ENCODE peak calls at places on chromosomes 12 and 14, in four cellular contexts. X is mucosa of descending colon, B is AG04450, G is fibroblast of mammary gland. P is an unnamed sample.

GRCh38 chr14:106129274-106129673 is 602.9 kb downstream of the TMEM121 start:
- DNase-seq in X (peak), G (no peak), B (no peak), P (no peak)

GRCh38 chr14:92948647-92949046 is 25.7 kb downstream of the CHGA start:
- DNase-seq in G (no peak), X (no peak), B (no peak), P (no peak)

GRCh38 chr12:51087818-51088217 is 4.4 kb upstream of the CSRNP2 start:
- DNase-seq in X (no peak), G (no peak), B (no peak), P (no peak)

GRCh38 chr12:64716373-64716772 is 42.8 kb downstream of the GNS start:
- DNase-seq in X (peak), B (no peak), G (no peak), P (no peak)

GRCh38 chr12:19474147-19474546 is 34.9 kb downstream of the AEBP2 start:
- DNase-seq in G (peak), B (no peak), X (no peak), P (peak)

GRCh38 chr12:64120568-64120967 is 101.5 kb downstream of the KICS2 start:
- DNase-seq in G (no peak), X (no peak), B (no peak), P (no peak)

GRCh38 chr14:105945891-105946290 is 419.5 kb downstream of the TMEM121 start:
- DNase-seq in B (no peak), G (no peak), X (no peak), P (no peak)

GRCh38 chr12:112305951-112306350 is 76.3 kb downstream of the HECTD4 start:
- DNase-seq in B (no peak), X (peak), G (no peak), P (no peak)

GRCh38 chr14:50013198-50013918 is 103.0 kb downstream of the VCPKMT start:
- DNase-seq in G (peak), X (no peak), B (no peak), P (no peak)

GRCh38 chr12:124388038-124388676 is 93.3 kb downstream of the RFLNA start:
- DNase-seq in G (no peak), B (no peak), X (no peak), P (no peak)

GRCh38 chr12:55743131-55743921 is 404 bp downstream of the GDF11 start:
- DNase-seq in B (no peak), G (peak), X (peak), P (no peak)

GRCh38 chr12:60123443-60124000 is 527.7 kb downstream of the SLC16A7 start:
- DNase-seq in B (no peak), X (no peak), G (peak), P (no peak)

GRCh38 chr12:43973993-43974392 is 138.1 kb downstream of the TMEM117 start:
- DNase-seq in G (no peak), B (no peak), X (no peak), P (no peak)

GRCh38 chr14:60509438-60510253 is 700 bp downstream of the SIX6 start:
- DNase-seq in X (no peak), B (no peak), G (no peak), P (no peak)

GRCh38 chr14:50837271-50837670 is 6.3 kb upstream of the NIN start:
- DNase-seq in G (no peak), X (no peak), B (no peak), P (no peak)

GRCh38 chr12:116339800-116340371 is 62.4 kb upstream of the MED13L start:
- DNase-seq in B (no peak), X (no peak), G (peak), P (no peak)

GRCh38 chr12:110906985-110907384 is 13.4 kb downstream of the MYL2 start:
- DNase-seq in X (no peak), B (no peak), G (no peak), P (no peak)

GRCh38 chr12:62684586-62685295 is 218.1 kb downstream of the MON2 start:
- DNase-seq in B (no peak), G (peak), X (peak), P (no peak)

DNA sequence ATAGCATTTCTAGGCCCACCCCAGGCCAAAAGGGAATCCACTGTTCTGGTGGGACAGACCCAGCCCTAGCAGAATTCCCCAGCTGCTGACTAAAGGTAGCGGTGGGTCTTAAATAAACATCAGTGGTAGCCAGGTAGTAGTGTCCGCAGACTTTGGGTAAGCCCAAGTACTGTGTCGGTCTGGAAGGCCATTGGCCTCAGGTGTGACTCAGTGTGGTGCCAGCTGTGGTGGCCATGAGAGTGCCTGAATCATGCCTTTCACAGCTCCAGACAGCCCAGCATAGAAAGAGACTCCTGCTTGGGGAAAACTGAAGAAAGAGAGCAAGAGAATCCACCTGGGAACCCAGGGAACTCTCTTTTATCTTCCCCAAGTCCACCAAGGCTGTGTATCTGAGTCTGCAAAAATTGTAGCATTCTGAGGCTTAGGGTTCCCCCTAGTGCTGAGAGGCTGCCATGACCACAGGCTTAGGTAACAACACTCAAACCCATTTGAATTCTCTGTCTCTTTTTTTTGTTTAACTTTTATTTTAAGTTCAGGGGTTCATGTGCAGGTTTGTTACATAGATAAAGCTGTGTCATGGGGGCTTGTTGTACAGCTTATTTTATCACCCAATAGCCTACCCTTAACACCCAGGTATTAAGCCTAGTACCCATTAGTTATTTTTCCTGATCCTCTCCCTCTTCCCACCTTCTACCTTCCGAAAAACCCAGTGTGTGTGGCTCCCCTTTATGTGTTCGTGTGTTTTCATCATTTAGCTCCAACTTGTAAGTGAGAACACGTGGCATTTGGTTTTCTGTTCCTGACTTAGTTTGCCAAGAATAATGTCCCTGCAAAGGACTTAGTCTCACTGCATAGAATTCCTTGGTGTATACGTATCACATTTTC is 16.7 kb upstream of the CD163L1 start:
- DNase-seq in B (no peak), X (peak), G (peak), P (peak)
- TF ChIP-seq CTCF in B (peak), X (peak), G (peak), P (peak)

GRCh38 chr12:75457191-75457590 is 23.4 kb upstream of the GLIPR1 start:
- DNase-seq in B (no peak), G (no peak), X (no peak), P (no peak)
- H3K4me3 ChIP-seq in B (no peak), G (no peak), X (no peak), P (no peak)

GRCh38 chr12:41681898-41682297 is 462.8 kb downstream of the GXYLT1 start:
- DNase-seq in B (no peak), X (no peak), G (no peak), P (no peak)
- TF ChIP-seq CTCF in B (no peak), X (no peak), G (no peak), P (no peak)

GRCh38 chr12:26274441-26275312 is 79.3 kb downstream of the SSPN start:
- DNase-seq in B (peak), X (peak), G (peak), P (peak)
- H3K4me3 ChIP-seq in B (no peak), X (no peak), G (no peak), P (no peak)

GRCh38 chr12:53502983-53503728 is 2.1 kb downstream of the TARBP2 start:
- DNase-seq in G (no peak), X (no peak), B (no peak), P (no peak)

GRCh38 chr12:53502331-53502730 is 1.2 kb downstream of the TARBP2 start:
- DNase-seq in G (peak), X (no peak), B (no peak), P (no peak)

GRCh38 chr12:53505086-53505485 is 2.2 kb downstream of the NPFF start:
- DNase-seq in B (no peak), X (no peak), G (peak), P (no peak)

GRCh38 chr12:53505555-53506449 is 1.5 kb downstream of the NPFF start:
- DNase-seq in G (peak), X (no peak), B (no peak), P (no peak)

GRCh38 chr12:53504004-53504920 is 3.0 kb downstream of the NPFF start:
- DNase-seq in X (no peak), B (no peak), G (no peak), P (no peak)
- TF ChIP-seq CTCF in X (no peak), B (no peak), G (no peak), P (no peak)

GRCh38 chr14:23632461-23633159 is 3.6 kb upstream of the DHRS2 start:
- DNase-seq in X (no peak), G (no peak), B (no peak), P (no peak)
- H3K4me3 ChIP-seq in X (no peak), G (no peak), B (no peak), P (no peak)

P was measured in astrocyte of the cerebellum.